ENCODE peak calls at places on chromosomes 5 and 9, in eight cellular contexts. Z, F, W, Q, C, K, M and E are unnamed samples.

GRCh38 chr9:112338561-112338960 is 5.1 kb upstream of the PTBP3 start:
- DNase-seq in M (peak), Z (peak), W (no peak), Q (no peak), F (no peak), K (peak), C (no peak), E (no peak)

GRCh38 chr5:89735108-89735507 is 674.4 kb downstream of the CETN3 start:
- DNase-seq in C (no peak), F (no peak), K (peak), M (peak), Z (no peak), Q (no peak), W (no peak), E (no peak)

GRCh38 chr5:139178582-139178917 is 19.6 kb downstream of the SIL1 start:
- DNase-seq in W (no peak), K (no peak), Z (no peak), F (no peak), Q (no peak), M (no peak), C (no peak), E (no peak)

GRCh38 chr9:91162784-91163440 is 198.8 kb downstream of the AUH start:
- DNase-seq in F (peak), Q (no peak), K (no peak), W (no peak), Z (no peak), M (no peak), C (no peak), E (no peak)

GRCh38 chr9:90385126-90385525 is 257.5 kb downstream of the DIRAS2 start:
- DNase-seq in F (peak), C (no peak), W (no peak), Z (no peak), Q (no peak), K (no peak), M (no peak), E (no peak)

GRCh38 chr5:32507738-32508434 is 63.3 kb upstream of the ZFR start:
- DNase-seq in Q (no peak), C (peak), Z (no peak), M (no peak), F (no peak), W (no peak), K (peak), E (no peak)

GRCh38 chr5:155726267-155726666 is 600.7 kb upstream of the SGCD start:
- DNase-seq in Q (no peak), W (no peak), F (peak), Z (no peak), M (no peak), K (peak), C (no peak), E (peak)

GRCh38 chr5:145924849-145925248 is 11.5 kb upstream of the SH3RF2 start:
- DNase-seq in Z (no peak), C (no peak), M (no peak), F (no peak), K (no peak), Q (no peak), W (no peak), E (no peak)

GRCh38 chr5:141149812-141150211 is at the start of gene PCDHB6:
- DNase-seq in F (no peak), W (no peak), K (peak), C (no peak), Z (peak), Q (no peak), M (no peak), E (no peak)

GRCh38 chr5:154534457-154535050 is 56.5 kb upstream of the HAND1 start:
- DNase-seq in M (no peak), W (no peak), K (no peak), Z (no peak), F (peak), Q (no peak), C (no peak), E (no peak)

GRCh38 chr5:138754699-138755057 is 1.5 kb downstream of the CTNNA1 start:
- DNase-seq in C (no peak), K (no peak), F (no peak), Q (no peak), W (no peak), M (no peak), Z (no peak), E (no peak)

GRCh38 chr9:97491216-97491999 is 10.1 kb upstream of the TMOD1 start:
- DNase-seq in F (no peak), M (no peak), W (no peak), Z (no peak), K (no peak), C (no peak), Q (no peak), E (no peak)

GRCh38 chr5:73393606-73394489 is 54.7 kb downstream of the FOXD1 start:
- DNase-seq in C (no peak), Z (no peak), W (no peak), Q (no peak), F (no peak), M (no peak), K (peak), E (no peak)

DNA sequence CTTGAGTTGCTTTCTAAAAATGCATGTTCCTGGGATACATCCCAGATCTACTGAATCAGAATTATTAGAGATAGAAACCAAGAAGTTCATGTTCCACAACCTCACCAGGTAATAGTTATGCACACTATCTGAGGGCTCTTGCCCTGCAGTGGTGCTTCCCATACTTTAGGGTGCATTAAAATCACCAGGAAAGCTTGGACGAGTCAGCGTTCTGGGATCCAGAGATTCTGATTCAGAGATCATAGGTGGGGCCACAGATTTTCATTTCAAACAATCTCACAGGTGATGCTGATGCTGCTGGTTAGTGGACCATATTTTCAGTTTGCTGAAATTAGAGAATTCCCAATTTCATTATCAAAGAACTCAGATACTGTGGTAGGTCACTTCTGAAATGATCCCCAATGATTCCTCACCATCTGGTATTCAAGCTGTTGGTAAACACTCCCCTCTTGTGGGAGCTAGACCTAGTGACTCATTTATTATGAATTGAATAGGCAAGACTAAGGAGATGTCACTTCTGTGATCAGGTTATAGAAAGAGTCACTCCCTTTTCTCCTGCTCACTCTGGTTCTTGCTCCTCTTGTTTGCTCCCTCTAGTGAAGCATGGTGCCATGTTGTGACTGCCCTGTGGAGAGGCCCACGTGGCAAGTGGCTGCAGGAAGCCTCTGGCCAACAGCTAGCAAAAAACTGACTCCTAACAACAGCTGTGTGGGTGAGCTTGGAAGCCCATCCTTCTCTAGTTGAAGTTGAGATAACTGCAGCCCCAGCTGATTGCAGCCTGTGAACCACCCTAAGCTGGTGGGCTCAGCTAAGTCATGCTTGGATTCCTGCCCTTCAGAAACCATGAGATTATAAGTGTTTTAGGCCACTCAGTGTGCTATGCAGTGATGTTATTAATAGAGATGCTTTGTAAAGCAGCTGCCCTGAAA is 59.8 kb downstream of the SH3TC2 start:
- DNase-seq in M (no peak), F (peak), Q (no peak), W (no peak), Z (no peak), C (no peak), K (peak), E (no peak)
- TF ChIP-seq CTCF in M (no peak), F (no peak), Q (no peak), W (no peak), Z (peak), C (peak), K (no peak), E (peak)

GRCh38 chr9:137708590-137709284 is 89.9 kb downstream of the EHMT1 start:
- DNase-seq in Z (no peak), K (no peak), M (no peak), Q (no peak), F (no peak), C (no peak), W (no peak), E (no peak)

GRCh38 chr9:137711678-137712105 is 92.9 kb downstream of the EHMT1 start:
- DNase-seq in Z (no peak), W (no peak), Q (no peak), F (no peak), K (no peak), M (no peak), C (no peak), E (no peak)

GRCh38 chr9:137707361-137707760 is 88.6 kb downstream of the EHMT1 start:
- DNase-seq in K (no peak), Q (no peak), M (no peak), C (no peak), F (no peak), Z (no peak), W (no peak), E (no peak)

GRCh38 chr9:137710751-137711150 is 91.9 kb downstream of the EHMT1 start:
- DNase-seq in K (peak), W (no peak), F (no peak), Z (no peak), M (no peak), C (no peak), Q (no peak), E (no peak)

GRCh38 chr9:137709411-137710101 is 90.8 kb downstream of the EHMT1 start:
- DNase-seq in M (no peak), Z (no peak), Q (no peak), W (no peak), C (no peak), K (no peak), F (no peak), E (no peak)
- H3K4me3 ChIP-seq in M (no peak), Z (no peak), Q (no peak), W (no peak), C (no peak), K (no peak), F (no peak), E (no peak)

DNA sequence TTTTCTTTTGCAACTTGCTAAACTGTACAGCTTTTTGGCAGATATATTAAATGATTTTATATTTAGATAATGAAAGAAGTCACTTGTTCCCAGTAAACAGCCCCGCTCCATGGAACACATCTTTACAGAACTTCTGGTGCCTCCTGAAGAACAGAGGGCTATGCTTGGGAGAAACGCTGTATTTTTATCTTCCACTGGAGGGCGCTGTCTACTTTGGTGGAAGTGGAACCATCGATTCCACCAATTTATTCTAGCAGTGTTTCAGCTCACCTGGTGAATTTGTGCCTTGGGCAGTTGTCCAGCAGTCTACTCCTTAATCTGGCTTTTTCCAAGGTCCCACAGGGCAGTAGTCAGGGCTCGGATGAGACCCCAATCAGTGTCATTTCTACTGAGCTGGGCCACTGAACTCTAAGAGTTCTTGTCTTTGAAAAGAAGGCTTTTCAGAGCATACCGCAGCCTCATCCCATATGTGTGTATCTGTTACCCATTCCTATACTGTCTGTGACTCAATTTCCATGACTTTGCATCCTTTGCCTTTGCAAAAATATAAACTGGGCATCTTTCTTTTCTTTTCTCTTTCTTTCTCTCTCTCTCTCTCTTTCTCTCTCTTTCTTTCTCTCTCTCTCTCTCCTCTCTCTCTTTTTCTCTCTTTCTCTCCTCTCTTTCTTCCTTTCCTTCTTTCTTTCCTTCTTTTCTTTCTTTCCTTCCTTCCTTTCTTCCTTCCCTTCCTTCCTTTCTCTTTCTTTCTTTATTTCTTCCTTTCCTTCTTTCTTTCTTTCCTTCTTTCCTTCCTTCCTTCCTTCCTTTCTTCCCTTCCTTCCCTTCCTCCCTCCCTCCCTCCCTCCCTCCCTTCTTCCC is 138.5 kb upstream of the ZNF618 start:
- DNase-seq in C (no peak), Q (no peak), M (peak), Z (peak), K (peak), F (peak), W (no peak), E (peak)
- TF ChIP-seq CTCF in C (peak), Q (peak), M (peak), Z (peak), K (peak), F (peak), W (peak), E (peak)

GRCh38 chr9:93945400-93946337 is 9.5 kb downstream of the BARX1 start:
- DNase-seq in K (no peak), Q (no peak), W (peak), Z (no peak), F (no peak), M (no peak), C (no peak), E (no peak)
- H3K4me3 ChIP-seq in K (no peak), Q (peak), W (peak), Z (peak), F (peak), M (no peak), C (no peak), E (no peak)

GRCh38 chr5:130386155-130386554 is 481.9 kb downstream of the CHSY3 start:
- DNase-seq in C (no peak), W (no peak), F (no peak), M (no peak), Z (no peak), Q (no peak), K (peak), E (no peak)
- TF ChIP-seq CTCF in C (no peak), W (no peak), F (no peak), M (no peak), Z (no peak), Q (no peak), K (peak), E (no peak)

GRCh38 chr5:64653776-64654175 is 36.5 kb upstream of the SHISAL2B start:
- DNase-seq in Q (no peak), C (no peak), M (no peak), K (no peak), Z (no peak), F (no peak), W (no peak), E (no peak)

GRCh38 chr5:64649512-64649911 is 40.8 kb upstream of the SHISAL2B start:
- DNase-seq in F (no peak), W (no peak), C (no peak), Z (no peak), K (no peak), Q (no peak), M (no peak), E (no peak)

GRCh38 chr5:64655596-64655995 is 34.7 kb upstream of the SHISAL2B start:
- DNase-seq in C (no peak), K (no peak), F (no peak), M (no peak), Q (no peak), W (no peak), Z (no peak), E (no peak)

DNA sequence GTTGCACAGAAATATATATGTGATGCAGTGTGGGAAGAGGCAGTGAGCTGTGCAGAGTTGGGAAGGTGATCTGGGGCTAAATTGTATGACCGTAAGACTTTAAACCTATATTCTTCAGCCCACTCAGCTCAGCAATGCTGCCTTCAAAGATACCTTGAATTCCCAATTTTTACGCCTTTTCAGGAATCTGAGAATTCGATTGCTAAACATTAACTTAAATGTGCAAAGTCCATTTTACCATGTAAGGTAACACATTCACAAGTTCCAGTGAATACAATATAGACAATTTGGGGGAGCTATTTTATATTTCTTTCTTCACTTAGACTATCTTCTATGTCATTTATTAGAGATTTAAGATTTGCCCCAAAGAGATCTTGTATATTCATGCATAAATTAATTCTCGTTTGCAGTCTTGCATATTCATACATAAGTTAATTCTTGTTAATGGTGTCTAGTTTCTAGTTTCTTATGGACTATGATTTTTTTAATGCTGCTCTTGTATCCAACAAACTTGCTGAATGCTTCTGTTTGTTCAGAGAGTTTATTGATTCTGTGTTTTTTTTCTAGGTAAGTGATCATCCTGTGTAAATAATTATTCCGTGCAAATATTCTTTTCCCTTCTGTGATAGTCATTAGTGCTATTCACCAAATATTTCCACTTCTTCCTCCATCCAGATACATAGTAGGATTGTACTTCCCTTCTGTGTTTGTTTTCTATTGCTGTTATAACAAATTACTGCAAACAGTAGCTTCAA is 35.9 kb upstream of the SHISAL2B start:
- DNase-seq in Q (no peak), K (no peak), F (no peak), C (no peak), Z (no peak), M (no peak), W (no peak), E (no peak)
- H3K4me3 ChIP-seq in Q (no peak), K (no peak), F (no peak), C (no peak), Z (no peak), M (no peak), W (no peak), E (no peak)

DNA sequence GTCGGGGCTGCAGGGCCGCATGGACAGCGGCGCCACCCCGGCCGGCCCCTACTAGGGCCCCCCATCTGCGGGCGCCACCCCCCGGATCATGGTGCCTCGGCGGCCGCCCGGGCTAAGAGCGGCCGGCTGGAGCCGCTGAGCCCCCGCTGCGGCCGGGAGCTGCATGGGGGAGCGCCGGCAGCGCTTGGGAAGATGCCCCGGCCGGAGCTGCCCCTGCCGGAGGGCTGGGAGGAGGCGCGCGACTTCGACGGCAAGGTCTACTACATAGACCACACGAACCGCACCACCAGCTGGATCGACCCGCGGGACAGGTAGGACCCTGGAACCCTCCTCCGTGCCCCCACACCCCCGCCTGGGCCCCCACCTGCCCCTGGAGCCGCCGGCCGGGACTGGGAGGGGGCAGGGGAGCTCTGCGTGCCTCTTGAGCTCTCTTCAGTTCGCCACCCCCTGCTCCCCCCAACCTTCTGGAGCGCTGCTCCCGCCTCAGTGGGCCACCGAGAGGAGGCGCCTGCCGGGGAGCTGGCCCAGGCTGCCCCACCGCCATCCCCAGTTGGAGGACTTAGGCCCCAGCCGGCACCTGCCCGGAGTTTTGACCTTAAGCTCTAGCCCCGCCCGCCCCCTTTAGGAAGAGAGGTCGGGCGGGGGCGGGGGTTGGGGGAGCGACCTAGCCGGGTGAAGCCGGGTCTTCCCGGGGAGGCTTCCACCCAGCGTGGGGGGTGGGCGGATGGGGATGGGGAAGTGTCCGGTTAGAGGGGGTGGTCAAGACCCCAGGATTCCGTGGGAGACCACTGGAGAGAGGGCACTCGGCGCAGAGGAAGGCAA is 727 bp downstream of the WWC1 start:
- DNase-seq in W (no peak), F (no peak), Z (no peak), M (no peak), C (no peak), K (no peak), Q (peak), E (no peak)
- TF ChIP-seq CTCF in W (no peak), F (no peak), Z (no peak), M (peak), C (peak), K (peak), Q (no peak), E (no peak)

DNA sequence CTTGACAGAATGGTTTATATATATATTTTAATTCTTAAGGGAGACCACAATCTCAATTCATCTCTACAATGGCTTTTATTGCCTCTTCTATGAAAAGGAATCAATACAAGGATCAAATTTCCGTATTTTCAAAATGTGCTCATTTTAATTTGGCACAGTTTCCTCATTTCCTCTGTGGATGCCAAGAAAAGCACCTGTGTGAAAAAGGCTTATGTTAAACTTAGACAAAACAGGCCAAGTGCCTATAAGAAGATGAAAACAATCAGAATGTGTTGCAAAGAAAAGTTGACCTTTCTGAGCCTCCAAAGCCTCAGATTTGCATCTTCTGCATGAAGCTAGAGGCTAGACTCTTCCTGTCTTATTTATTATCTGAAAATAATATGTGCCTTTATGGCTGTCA is 173.7 kb upstream of the SLC12A2 start:
- DNase-seq in M (no peak), W (no peak), F (no peak), Q (no peak), K (no peak), C (no peak), Z (no peak), E (no peak)
- H3K4me3 ChIP-seq in M (no peak), W (no peak), F (no peak), Q (no peak), K (no peak), C (no peak), Z (no peak), E (no peak)